ENCODE peak calls at places on chromosomes 2 and 18, in six cellular contexts. M is upper lobe of right lung, N is esophagus squamous epithelium, R is cardiac muscle cell, Z is pancreas, S is PC-9. F is an unnamed sample.

GRCh38 chr2:151907933-151908882 is 80.0 kb upstream of the ARL5A start:
- DNase-seq in R (no peak), M (no peak), Z (no peak), S (no peak), N (no peak), F (peak)

GRCh38 chr18:60549338-60549960 is 176.9 kb upstream of the MC4R start:
- DNase-seq in N (no peak), Z (no peak), S (peak), R (peak), M (no peak), F (no peak)

GRCh38 chr2:3168230-3168891 is 209.3 kb downstream of the EIPR1 start:
- DNase-seq in R (no peak), Z (no peak), S (no peak), N (no peak), M (peak), F (no peak)

GRCh38 chr2:58107803-58108710 is 61.5 kb downstream of the VRK2 start:
- DNase-seq in S (peak), N (no peak), Z (no peak), R (no peak), M (no peak), F (no peak)

GRCh38 chr18:47150824-47151366 is 595 bp upstream of the HDHD2 start:
- DNase-seq in S (no peak), Z (no peak), N (no peak), M (no peak), R (no peak), F (no peak)

GRCh38 chr18:70181015-70181414 is 24.5 kb downstream of the RTTN start:
- DNase-seq in N (no peak), Z (no peak), R (no peak), M (no peak), S (peak), F (no peak)

GRCh38 chr2:48283870-48284269 is 246.1 kb upstream of the STON1 start:
- DNase-seq in S (no peak), N (no peak), Z (no peak), M (no peak), R (no peak), F (no peak)

GRCh38 chr2:205709319-205709718 is 27.0 kb downstream of the NRP2 start:
- DNase-seq in N (no peak), M (no peak), S (no peak), R (no peak), Z (no peak), F (no peak)

GRCh38 chr2:53896864-53897263 is 37.1 kb upstream of the GPR75 start:
- DNase-seq in Z (no peak), R (no peak), N (no peak), M (no peak), S (peak), F (no peak)

GRCh38 chr18:41326311-41326710 is 628.7 kb upstream of the PIK3C3 start:
- DNase-seq in Z (no peak), M (no peak), N (no peak), R (no peak), S (no peak), F (no peak)

GRCh38 chr18:77131100-77131651 is 1.4 kb downstream of the MBP start:
- DNase-seq in Z (no peak), M (peak), R (no peak), S (no peak), N (no peak), F (peak)

GRCh38 chr18:25310045-25310444 is 41.9 kb downstream of the ZNF521 start:
- DNase-seq in N (no peak), Z (no peak), S (no peak), M (no peak), R (no peak), F (peak)

GRCh38 chr18:75064513-75064905 is 144.4 kb downstream of the PTGR3 start:
- DNase-seq in S (no peak), M (peak), Z (no peak), N (no peak), R (no peak), F (no peak)

GRCh38 chr2:46970334-46971288 is 55.0 kb upstream of the MCFD2 start:
- DNase-seq in R (no peak), M (no peak), S (peak), N (no peak), Z (peak), F (peak)

GRCh38 chr18:26574958-26575864 is 26.9 kb upstream of the KCTD1 start:
- DNase-seq in N (no peak), S (peak), M (peak), R (peak), Z (peak), F (peak)

GRCh38 chr2:70607121-70607551 is 53.5 kb upstream of the TGFA start:
- DNase-seq in Z (no peak), N (no peak), M (no peak), S (no peak), R (no peak), F (no peak)

GRCh38 chr2:35462226-35462983 is 893.2 kb upstream of the CRIM1 start:
- DNase-seq in R (no peak), M (no peak), N (no peak), Z (no peak), S (no peak), F (no peak)

GRCh38 chr2:176751828-176752227 is 460.8 kb upstream of the HNRNPA3 start:
- DNase-seq in S (no peak), N (no peak), R (no peak), Z (no peak), M (no peak), F (no peak)

GRCh38 chr2:24359701-24360049 is 661 bp downstream of the ITSN2 start:
- DNase-seq in Z (peak), S (no peak), M (peak), N (no peak), R (no peak), F (peak)

GRCh38 chr2:28439763-28440162 is 47.1 kb downstream of the FOSL2 start:
- DNase-seq in N (no peak), M (no peak), Z (no peak), S (no peak), R (no peak), F (no peak)

GRCh38 chr18:46335551-46336059 is 231.4 kb downstream of the HAUS1 start:
- DNase-seq in M (peak), N (no peak), Z (no peak), S (no peak), R (peak), F (no peak)

GRCh38 chr2:128986026-128986720 is 667.5 kb upstream of the HS6ST1 start:
- DNase-seq in N (no peak), M (no peak), R (no peak), S (no peak), Z (peak), F (no peak)

GRCh38 chr2:60516383-60516811 is 37.1 kb downstream of the BCL11A start:
- DNase-seq in N (no peak), R (no peak), Z (no peak), M (no peak), S (no peak), F (peak)

GRCh38 chr2:9778471-9779402 is 64.5 kb upstream of the TAF1B start:
- DNase-seq in N (no peak), M (no peak), R (no peak), Z (no peak), S (peak), F (no peak)
- H3K27ac ChIP-seq in N (no peak), M (no peak), R (no peak), Z (no peak), S (no peak), F (no peak)

GRCh38 chr2:72211777-72212515 is 64.3 kb upstream of the CYP26B1 start:
- DNase-seq in S (no peak), M (no peak), N (no peak), R (no peak), Z (no peak), F (no peak)
- TF ChIP-seq CTCF in S (no peak), M (no peak), N (no peak), R (no peak), Z (no peak), F (no peak)

DNA sequence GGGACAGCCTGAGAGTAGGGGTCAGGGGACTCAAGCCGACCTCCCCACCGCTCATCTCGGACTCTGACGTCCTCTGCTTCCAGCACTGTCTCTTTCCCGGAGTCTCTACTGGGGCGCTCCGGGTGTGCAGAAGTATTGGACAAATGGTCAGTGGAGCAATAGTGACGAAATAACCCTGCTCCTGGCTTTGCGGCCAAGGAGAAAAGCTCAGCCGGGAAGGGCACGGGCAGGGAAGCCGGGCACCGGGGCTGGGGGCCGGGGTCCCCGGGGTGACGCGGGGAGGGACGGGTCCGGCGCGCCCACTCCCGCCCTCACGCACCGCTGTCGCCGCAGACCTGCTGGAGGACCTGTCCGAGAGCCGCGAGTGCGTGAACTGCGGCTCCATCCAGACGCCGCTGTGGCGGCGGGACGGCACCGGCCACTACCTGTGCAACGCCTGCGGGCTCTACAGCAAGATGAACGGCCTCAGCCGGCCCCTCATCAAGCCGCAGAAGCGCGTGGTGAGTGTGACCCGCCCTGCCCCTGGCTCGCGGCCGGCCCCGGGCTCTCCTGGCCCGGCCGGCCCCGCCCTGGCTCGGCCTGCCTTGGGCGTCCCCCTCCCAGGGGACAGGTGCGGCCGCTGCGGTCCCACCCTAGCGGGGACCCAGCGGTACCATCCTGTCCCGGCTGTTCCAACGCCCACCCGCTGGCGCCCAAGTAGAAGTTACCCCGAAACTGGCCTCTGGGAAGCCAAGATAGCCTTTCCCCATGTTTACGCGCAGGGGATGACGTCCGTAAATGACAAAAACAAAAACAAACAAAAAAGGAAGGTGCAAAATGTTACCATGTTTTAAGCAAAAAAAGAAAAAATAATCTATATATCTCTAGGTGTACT is 7.5 kb downstream of the GATA6 start:
- DNase-seq in M (peak), Z (peak), N (no peak), S (no peak), R (peak), F (no peak)
- H3K27ac ChIP-seq in M (peak), Z (peak), N (no peak), S (no peak), R (peak), F (peak)

GRCh38 chr18:7201096-7201495 is 29.8 kb upstream of the LRRC30 start:
- DNase-seq in Z (no peak), R (no peak), N (no peak), S (no peak), M (no peak), F (no peak)

GRCh38 chr18:7191736-7192135 is 39.2 kb upstream of the LRRC30 start:
- DNase-seq in M (no peak), S (no peak), R (no peak), Z (no peak), N (no peak), F (no peak)

GRCh38 chr18:7198326-7198725 is 32.6 kb upstream of the LRRC30 start:
- DNase-seq in R (no peak), N (no peak), M (no peak), Z (no peak), S (no peak), F (no peak)

GRCh38 chr18:7202119-7202680 is 28.7 kb upstream of the LRRC30 start:
- DNase-seq in M (no peak), S (no peak), R (no peak), N (no peak), Z (no peak), F (no peak)

DNA sequence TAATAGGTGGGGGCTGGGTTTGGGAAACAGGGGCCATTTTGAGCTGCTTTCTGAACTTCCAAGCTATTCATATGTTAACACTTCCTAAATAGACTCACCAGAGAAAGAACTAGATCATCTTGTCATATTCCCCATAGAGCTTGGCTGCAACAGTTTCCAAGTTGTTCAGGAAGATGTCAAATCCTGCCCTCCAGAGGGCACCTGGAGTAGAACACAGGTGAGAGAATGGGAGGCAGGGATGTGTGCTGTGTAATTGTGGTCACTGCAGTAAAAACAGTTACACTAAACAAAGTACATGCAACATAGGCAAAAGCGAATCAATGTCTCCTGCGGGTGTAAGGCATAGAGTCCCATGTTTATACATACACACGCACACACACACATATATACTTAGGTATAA is 34.5 kb upstream of the LRRC30 start:
- DNase-seq in Z (no peak), R (no peak), S (no peak), M (no peak), N (no peak), F (no peak)
- TF ChIP-seq CTCF in Z (no peak), R (no peak), S (no peak), M (no peak), N (no peak), F (no peak)

DNA sequence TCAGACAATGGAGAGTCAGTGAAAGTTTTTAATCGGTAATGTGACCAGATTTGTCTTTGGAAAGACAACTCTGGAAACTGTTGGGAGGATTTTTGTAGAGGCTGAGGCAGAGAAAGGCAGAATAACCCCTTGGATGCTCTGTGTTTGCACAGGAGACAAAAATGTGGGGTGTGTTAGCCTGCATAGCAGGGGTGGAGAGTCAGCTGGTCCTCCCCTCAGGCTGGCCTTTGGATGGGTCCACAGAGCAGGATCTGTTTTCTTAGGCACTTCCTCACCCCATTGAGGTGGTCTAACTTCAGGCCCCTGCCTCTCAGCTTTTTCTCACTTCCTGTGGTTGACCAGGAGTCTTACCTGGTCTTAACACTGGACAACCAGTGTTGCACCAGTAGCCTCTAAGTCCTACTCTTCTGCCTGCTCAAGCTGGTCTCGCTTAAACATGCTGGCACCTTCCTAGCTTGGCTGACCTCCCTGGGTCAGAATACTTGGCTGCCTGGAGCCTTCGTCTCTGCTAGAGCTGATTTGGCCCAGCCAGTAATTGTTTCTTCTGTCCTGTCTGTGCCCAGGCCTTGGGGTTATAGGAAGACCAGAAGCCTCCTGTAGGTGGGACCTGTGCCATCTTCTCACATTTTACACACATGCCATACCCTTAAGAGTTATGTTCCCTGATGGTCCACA is 259.8 kb upstream of the RASGRP3 start:
- DNase-seq in S (no peak), Z (peak), R (no peak), M (no peak), N (no peak), F (peak)
- H3K27ac ChIP-seq in S (no peak), Z (no peak), R (no peak), M (no peak), N (peak), F (no peak)

DNA sequence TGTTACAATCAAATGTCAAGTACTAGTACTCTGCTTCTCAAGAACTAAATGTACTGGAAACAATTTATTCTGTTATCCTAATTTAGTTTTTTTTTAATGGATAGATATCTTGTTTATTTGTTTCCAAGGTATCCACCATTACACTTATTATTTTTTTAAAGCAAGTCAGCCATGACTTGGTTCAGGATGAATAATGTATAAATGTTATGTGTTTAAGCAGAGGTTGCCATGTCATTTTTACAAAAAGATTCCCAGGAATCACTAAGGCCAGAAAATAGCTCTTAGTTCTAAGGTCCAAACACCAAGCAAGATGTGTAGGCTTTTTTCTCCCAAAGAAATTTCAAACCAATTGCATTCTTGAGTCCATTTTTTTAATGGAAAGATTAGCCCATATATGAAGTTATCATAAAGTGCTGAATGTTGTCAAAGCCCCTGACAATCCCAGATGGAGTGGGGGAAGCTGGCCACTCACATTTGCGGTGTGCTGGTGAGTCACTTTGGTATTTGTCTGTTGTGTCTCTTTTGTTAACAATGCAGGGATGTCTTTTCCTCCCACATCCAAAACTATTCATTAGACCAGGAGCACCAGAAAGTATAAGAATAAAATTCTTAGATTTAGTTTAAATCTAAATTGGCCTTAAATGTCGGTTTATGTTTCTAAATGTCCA is 158.9 kb downstream of the COL6A3 start:
- DNase-seq in M (no peak), Z (no peak), R (no peak), S (no peak), N (no peak), F (no peak)
- TF ChIP-seq CTCF in M (no peak), Z (no peak), R (no peak), S (no peak), N (no peak), F (no peak)